ENCODE peak calls at places on chromosome 11, in seven cellular contexts. One of them, this sample, is unnamed.

GRCh38 chr11:2892215-2893020 is 6.8 kb upstream of the CDKN1C start:
- DNase-seq in right atrium auricular region: no peak
- DNase-seq in sigmoid colon: peak; percentile 83
- DNase-seq in uterus: peak; percentile 60
- DNase-seq in fibroblast of the aortic adventitia: peak; percentile 49
- DNase-seq in colonic mucosa: peak; percentile 72
- DNase-seq in neural progenitor cell: peak; percentile 84
- DNase-seq in this sample: no peak

GRCh38 chr11:86947541-86947940 is 7.7 kb downstream of the FZD4 start:
- DNase-seq in right atrium auricular region: no peak
- DNase-seq in sigmoid colon: no peak
- DNase-seq in uterus: no peak
- DNase-seq in fibroblast of the aortic adventitia: peak; percentile 42
- DNase-seq in colonic mucosa: no peak
- DNase-seq in neural progenitor cell: no peak
- DNase-seq in this sample: no peak

GRCh38 chr11:46472662-46472994 is 81.1 kb upstream of the CHRM4 start:
- DNase-seq in right atrium auricular region: no peak
- DNase-seq in sigmoid colon: no peak
- DNase-seq in uterus: no peak
- DNase-seq in fibroblast of the aortic adventitia: no peak
- DNase-seq in colonic mucosa: peak; percentile 52
- DNase-seq in neural progenitor cell: no peak
- DNase-seq in this sample: no peak

GRCh38 chr11:46277313-46277622 is 194 bp upstream of the CREB3L1 start:
- DNase-seq in right atrium auricular region: no peak
- DNase-seq in sigmoid colon: peak; percentile 81
- DNase-seq in uterus: no peak
- DNase-seq in fibroblast of the aortic adventitia: peak; percentile 66
- DNase-seq in colonic mucosa: no peak
- DNase-seq in neural progenitor cell: no peak
- DNase-seq in this sample: no peak

GRCh38 chr11:17852246-17852645 is 117.7 kb downstream of the KCNC1 start:
- DNase-seq in right atrium auricular region: no peak
- DNase-seq in sigmoid colon: no peak
- DNase-seq in uterus: no peak
- DNase-seq in fibroblast of the aortic adventitia: no peak
- DNase-seq in colonic mucosa: no peak
- DNase-seq in neural progenitor cell: no peak
- DNase-seq in this sample: no peak

GRCh38 chr11:131033151-131033651 is 116.9 kb upstream of the SNX19 start:
- DNase-seq in right atrium auricular region: no peak
- DNase-seq in sigmoid colon: no peak
- DNase-seq in uterus: no peak
- DNase-seq in fibroblast of the aortic adventitia: peak; percentile 90
- DNase-seq in colonic mucosa: no peak
- DNase-seq in neural progenitor cell: no peak
- DNase-seq in this sample: peak; percentile 62

GRCh38 chr11:111540114-111540920 is at the start of gene LAYN:
- DNase-seq in right atrium auricular region: no peak
- DNase-seq in sigmoid colon: peak; percentile 85
- DNase-seq in uterus: peak; percentile 67
- DNase-seq in fibroblast of the aortic adventitia: peak; percentile 26
- DNase-seq in colonic mucosa: peak; percentile 22
- DNase-seq in neural progenitor cell: peak; percentile 72
- DNase-seq in this sample: no peak

GRCh38 chr11:73141309-73142127 is 600 bp downstream of the FCHSD2 start:
- DNase-seq in right atrium auricular region: peak; percentile 74
- DNase-seq in sigmoid colon: peak; percentile 88
- DNase-seq in uterus: peak; percentile 72
- DNase-seq in fibroblast of the aortic adventitia: peak; percentile 66
- DNase-seq in colonic mucosa: peak; percentile 72
- DNase-seq in neural progenitor cell: peak; percentile 90
- DNase-seq in this sample: no peak

GRCh38 chr11:48001438-48002021 is 21.2 kb downstream of the PTPRJ start:
- DNase-seq in right atrium auricular region: no peak
- DNase-seq in sigmoid colon: no peak
- DNase-seq in uterus: no peak
- DNase-seq in fibroblast of the aortic adventitia: peak; percentile 81
- DNase-seq in colonic mucosa: no peak
- DNase-seq in neural progenitor cell: no peak
- DNase-seq in this sample: peak; percentile 86

GRCh38 chr11:35912883-35913614 is 30.8 kb upstream of the LDLRAD3 start:
- DNase-seq in right atrium auricular region: no peak
- DNase-seq in sigmoid colon: no peak
- DNase-seq in uterus: no peak
- DNase-seq in fibroblast of the aortic adventitia: no peak
- DNase-seq in colonic mucosa: no peak
- DNase-seq in neural progenitor cell: no peak
- DNase-seq in this sample: no peak
- TF ChIP-seq CTCF in right atrium auricular region: no peak
- TF ChIP-seq CTCF in sigmoid colon: no peak
- TF ChIP-seq CTCF in uterus: no peak
- TF ChIP-seq CTCF in fibroblast of the aortic adventitia: no peak
- TF ChIP-seq CTCF in colonic mucosa: no peak
- TF ChIP-seq CTCF in neural progenitor cell: no peak
- TF ChIP-seq CTCF in this sample: no peak

GRCh38 chr11:118224512-118225180 is at the start of gene JAML:
- DNase-seq in right atrium auricular region: no peak
- DNase-seq in sigmoid colon: no peak
- DNase-seq in uterus: no peak
- DNase-seq in fibroblast of the aortic adventitia: no peak
- DNase-seq in colonic mucosa: no peak
- DNase-seq in neural progenitor cell: no peak
- DNase-seq in this sample: no peak
- H3K4me3 ChIP-seq in right atrium auricular region: no peak within 1 kb of the TSS
- H3K4me3 ChIP-seq in sigmoid colon: no peak within 1 kb of the TSS
- H3K4me3 ChIP-seq in uterus: no peak within 1 kb of the TSS
- H3K4me3 ChIP-seq in fibroblast of the aortic adventitia: no peak within 1 kb of the TSS
- H3K4me3 ChIP-seq in colonic mucosa: peak within 1 kb of the TSS; percentile 7
- H3K4me3 ChIP-seq in neural progenitor cell: no peak within 1 kb of the TSS
- H3K4me3 ChIP-seq in this sample: no peak within 1 kb of the TSS

GRCh38 chr11:8230178-8230859 is 33.4 kb downstream of the LMO1 start:
- DNase-seq in right atrium auricular region: no peak
- DNase-seq in sigmoid colon: no peak
- DNase-seq in uterus: no peak
- DNase-seq in fibroblast of the aortic adventitia: no peak
- DNase-seq in colonic mucosa: no peak
- DNase-seq in neural progenitor cell: no peak
- DNase-seq in this sample: no peak
- TF ChIP-seq CTCF in right atrium auricular region: no peak
- TF ChIP-seq CTCF in sigmoid colon: no peak
- TF ChIP-seq CTCF in uterus: no peak
- TF ChIP-seq CTCF in fibroblast of the aortic adventitia: no peak
- TF ChIP-seq CTCF in colonic mucosa: no peak
- TF ChIP-seq CTCF in neural progenitor cell: no peak
- TF ChIP-seq CTCF in this sample: peak; percentile 4

GRCh38 chr11:110362916-110363574 is 66.6 kb upstream of the RDX start:
- DNase-seq in right atrium auricular region: no peak
- DNase-seq in sigmoid colon: no peak
- DNase-seq in uterus: no peak
- DNase-seq in fibroblast of the aortic adventitia: no peak
- DNase-seq in colonic mucosa: no peak
- DNase-seq in neural progenitor cell: peak; percentile 81
- DNase-seq in this sample: no peak
- H3K4me3 ChIP-seq in right atrium auricular region: no peak overlapping the region
- H3K4me3 ChIP-seq in sigmoid colon: no peak overlapping the region
- H3K4me3 ChIP-seq in uterus: no peak overlapping the region
- H3K4me3 ChIP-seq in fibroblast of the aortic adventitia: no peak overlapping the region
- H3K4me3 ChIP-seq in colonic mucosa: no peak overlapping the region
- H3K4me3 ChIP-seq in neural progenitor cell: peak overlapping the region; percentile 25
- H3K4me3 ChIP-seq in this sample: no peak overlapping the region

GRCh38 chr11:42407379-42407778 is 904.4 kb upstream of the API5 start:
- DNase-seq in right atrium auricular region: no peak
- DNase-seq in sigmoid colon: no peak
- DNase-seq in uterus: no peak
- DNase-seq in fibroblast of the aortic adventitia: no peak
- DNase-seq in colonic mucosa: no peak
- DNase-seq in neural progenitor cell: peak; percentile 99
- DNase-seq in this sample: no peak
- TF ChIP-seq CTCF in right atrium auricular region: no peak
- TF ChIP-seq CTCF in sigmoid colon: no peak
- TF ChIP-seq CTCF in uterus: no peak
- TF ChIP-seq CTCF in fibroblast of the aortic adventitia: no peak
- TF ChIP-seq CTCF in colonic mucosa: no peak
- TF ChIP-seq CTCF in neural progenitor cell: peak; percentile 93
- TF ChIP-seq CTCF in this sample: no peak